ENCODE peak calls at places on chromosomes 3 and 15, in six cellular contexts. One of them, this sample, is unnamed.

GRCh38 chr3:23760871-23761373 is 44.8 kb upstream of the UBE2E1 start:
- DNase-seq in heart right ventricle: no peak
- DNase-seq in tibial artery: no peak
- DNase-seq in fibroblast of the aortic adventitia: no peak
- DNase-seq in WERI-Rb-1: no peak
- DNase-seq in cardiac fibroblast: no peak
- DNase-seq in this sample: no peak

GRCh38 chr15:69513450-69513849 is 60.8 kb downstream of the RPLP1 start:
- DNase-seq in heart right ventricle: no peak
- DNase-seq in tibial artery: no peak
- DNase-seq in fibroblast of the aortic adventitia: no peak
- DNase-seq in WERI-Rb-1: no peak
- DNase-seq in cardiac fibroblast: no peak
- DNase-seq in this sample: no peak

GRCh38 chr3:123818921-123819429 is 65.2 kb downstream of the MYLK start:
- DNase-seq in heart right ventricle: no peak
- DNase-seq in tibial artery: no peak
- DNase-seq in fibroblast of the aortic adventitia: peak; percentile 58
- DNase-seq in WERI-Rb-1: no peak
- DNase-seq in cardiac fibroblast: peak; percentile 73
- DNase-seq in this sample: peak; percentile 95

GRCh38 chr3:5136619-5137429 is 14.7 kb downstream of the ARL8B start:
- DNase-seq in heart right ventricle: no peak
- DNase-seq in tibial artery: no peak
- DNase-seq in fibroblast of the aortic adventitia: peak; percentile 35
- DNase-seq in WERI-Rb-1: no peak
- DNase-seq in cardiac fibroblast: peak; percentile 37
- DNase-seq in this sample: peak; percentile 88

GRCh38 chr15:78298983-78299301 is 467 bp downstream of the SKIC8 start:
- DNase-seq in heart right ventricle: no peak
- DNase-seq in tibial artery: no peak
- DNase-seq in fibroblast of the aortic adventitia: peak; percentile 38
- DNase-seq in WERI-Rb-1: no peak
- DNase-seq in cardiac fibroblast: peak; percentile 44
- DNase-seq in this sample: peak; percentile 13

GRCh38 chr3:167114619-167115018 is 265.5 kb downstream of the ZBBX start:
- DNase-seq in heart right ventricle: no peak
- DNase-seq in tibial artery: no peak
- DNase-seq in fibroblast of the aortic adventitia: no peak
- DNase-seq in WERI-Rb-1: no peak
- DNase-seq in cardiac fibroblast: no peak
- DNase-seq in this sample: no peak

GRCh38 chr3:100086401-100086800 is 27.9 kb downstream of the FILIP1L start:
- DNase-seq in heart right ventricle: no peak
- DNase-seq in tibial artery: no peak
- DNase-seq in fibroblast of the aortic adventitia: no peak
- DNase-seq in WERI-Rb-1: no peak
- DNase-seq in cardiac fibroblast: no peak
- DNase-seq in this sample: no peak

GRCh38 chr3:179410999-179411398 is 40.3 kb downstream of the GNB4 start:
- DNase-seq in heart right ventricle: no peak
- DNase-seq in tibial artery: no peak
- DNase-seq in fibroblast of the aortic adventitia: no peak
- DNase-seq in WERI-Rb-1: no peak
- DNase-seq in cardiac fibroblast: no peak
- DNase-seq in this sample: no peak

GRCh38 chr15:85646538-85647091 is 148.1 kb downstream of the KLHL25 start:
- DNase-seq in heart right ventricle: no peak
- DNase-seq in tibial artery: no peak
- DNase-seq in fibroblast of the aortic adventitia: no peak
- DNase-seq in WERI-Rb-1: no peak
- DNase-seq in cardiac fibroblast: peak; percentile 57
- DNase-seq in this sample: peak; percentile 28

GRCh38 chr3:172903642-172904041 is 153.1 kb downstream of the ECT2 start:
- DNase-seq in heart right ventricle: no peak
- DNase-seq in tibial artery: no peak
- DNase-seq in fibroblast of the aortic adventitia: no peak
- DNase-seq in WERI-Rb-1: no peak
- DNase-seq in cardiac fibroblast: no peak
- DNase-seq in this sample: no peak

GRCh38 chr3:42651248-42652091 is 2.0 kb upstream of the ZBTB47 start:
- DNase-seq in heart right ventricle: no peak
- DNase-seq in tibial artery: no peak
- DNase-seq in fibroblast of the aortic adventitia: peak; percentile 77
- DNase-seq in WERI-Rb-1: no peak
- DNase-seq in cardiac fibroblast: peak; percentile 81
- DNase-seq in this sample: peak; percentile 80

GRCh38 chr3:100548053-100548452 is 55.6 kb downstream of the TMEM45A start:
- DNase-seq in heart right ventricle: no peak
- DNase-seq in tibial artery: no peak
- DNase-seq in fibroblast of the aortic adventitia: no peak
- DNase-seq in WERI-Rb-1: no peak
- DNase-seq in cardiac fibroblast: no peak
- DNase-seq in this sample: peak; percentile 35

GRCh38 chr15:57690341-57690966 is 16.1 kb upstream of the POLR2M start:
- DNase-seq in heart right ventricle: no peak
- DNase-seq in tibial artery: no peak
- DNase-seq in fibroblast of the aortic adventitia: no peak
- DNase-seq in WERI-Rb-1: no peak
- DNase-seq in cardiac fibroblast: no peak
- DNase-seq in this sample: no peak

GRCh38 chr3:144264805-144265204 is 293.2 kb downstream of the DIPK2A start:
- DNase-seq in heart right ventricle: no peak
- DNase-seq in tibial artery: no peak
- DNase-seq in fibroblast of the aortic adventitia: no peak
- DNase-seq in WERI-Rb-1: no peak
- DNase-seq in cardiac fibroblast: no peak
- DNase-seq in this sample: no peak

GRCh38 chr15:47750030-47750739 is 32.9 kb downstream of the SEMA6D start:
- DNase-seq in heart right ventricle: no peak
- DNase-seq in tibial artery: no peak
- DNase-seq in fibroblast of the aortic adventitia: peak; percentile 56
- DNase-seq in WERI-Rb-1: no peak
- DNase-seq in cardiac fibroblast: peak; percentile 84
- DNase-seq in this sample: peak; percentile 88

GRCh38 chr3:126358816-126359181 is 1.6 kb upstream of the KLF15 start:
- DNase-seq in heart right ventricle: no peak
- DNase-seq in tibial artery: peak; percentile 20
- DNase-seq in fibroblast of the aortic adventitia: no peak
- DNase-seq in WERI-Rb-1: no peak
- DNase-seq in cardiac fibroblast: no peak
- DNase-seq in this sample: no peak

GRCh38 chr15:74234598-74234875 is 1.6 kb upstream of the CCDC33 start:
- DNase-seq in heart right ventricle: no peak
- DNase-seq in tibial artery: no peak
- DNase-seq in fibroblast of the aortic adventitia: no peak
- DNase-seq in WERI-Rb-1: no peak
- DNase-seq in cardiac fibroblast: no peak
- DNase-seq in this sample: no peak

GRCh38 chr3:4507010-4507596 is 14.0 kb downstream of the ITPR1 start:
- DNase-seq in heart right ventricle: no peak
- DNase-seq in tibial artery: no peak
- DNase-seq in fibroblast of the aortic adventitia: peak; percentile 24
- DNase-seq in WERI-Rb-1: no peak
- DNase-seq in cardiac fibroblast: peak; percentile 32
- DNase-seq in this sample: no peak

GRCh38 chr3:157958471-157958870 is 147.7 kb downstream of the SHOX2 start:
- DNase-seq in heart right ventricle: no peak
- DNase-seq in tibial artery: no peak
- DNase-seq in fibroblast of the aortic adventitia: no peak
- DNase-seq in WERI-Rb-1: peak; percentile 81
- DNase-seq in cardiac fibroblast: no peak
- DNase-seq in this sample: no peak

GRCh38 chr3:128804017-128804816 is 75.2 kb upstream of the ACAD9 start:
- DNase-seq in heart right ventricle: no peak
- DNase-seq in tibial artery: no peak
- DNase-seq in fibroblast of the aortic adventitia: peak; percentile 44
- DNase-seq in WERI-Rb-1: no peak
- DNase-seq in cardiac fibroblast: peak; percentile 41
- DNase-seq in this sample: no peak

GRCh38 chr15:58830556-58830955 is 59.5 kb downstream of the MINDY2 start:
- DNase-seq in heart right ventricle: no peak
- DNase-seq in tibial artery: no peak
- DNase-seq in fibroblast of the aortic adventitia: no peak
- DNase-seq in WERI-Rb-1: no peak
- DNase-seq in cardiac fibroblast: no peak
- DNase-seq in this sample: no peak

GRCh38 chr15:93210995-93211394 is 122.0 kb upstream of the RGMA start:
- DNase-seq in heart right ventricle: no peak
- DNase-seq in tibial artery: no peak
- DNase-seq in fibroblast of the aortic adventitia: no peak
- DNase-seq in WERI-Rb-1: no peak
- DNase-seq in cardiac fibroblast: no peak
- DNase-seq in this sample: peak; percentile 30

GRCh38 chr3:31185004-31185357 is 290.5 kb upstream of the GADL1 start:
- DNase-seq in heart right ventricle: no peak
- DNase-seq in tibial artery: no peak
- DNase-seq in fibroblast of the aortic adventitia: peak; percentile 64
- DNase-seq in WERI-Rb-1: peak; percentile 22
- DNase-seq in cardiac fibroblast: peak; percentile 71
- DNase-seq in this sample: no peak

GRCh38 chr3:12629560-12629959 is 34.4 kb downstream of the RAF1 start:
- DNase-seq in heart right ventricle: peak; percentile 44
- DNase-seq in tibial artery: peak; percentile 25
- DNase-seq in fibroblast of the aortic adventitia: peak; percentile 55
- DNase-seq in WERI-Rb-1: no peak
- DNase-seq in cardiac fibroblast: peak; percentile 20
- DNase-seq in this sample: no peak

GRCh38 chr3:179045719-179046402 is 25.7 kb downstream of the ZMAT3 start:
- DNase-seq in heart right ventricle: no peak
- DNase-seq in tibial artery: no peak
- DNase-seq in fibroblast of the aortic adventitia: no peak
- DNase-seq in WERI-Rb-1: no peak
- DNase-seq in cardiac fibroblast: no peak
- DNase-seq in this sample: no peak

GRCh38 chr3:132596816-132597433 is at the start of gene ACKR4:
- DNase-seq in heart right ventricle: no peak
- DNase-seq in tibial artery: no peak
- DNase-seq in fibroblast of the aortic adventitia: peak; percentile 55
- DNase-seq in WERI-Rb-1: no peak
- DNase-seq in cardiac fibroblast: no peak
- DNase-seq in this sample: no peak

GRCh38 chr3:85801955-85802354 is 843.2 kb downstream of the CADM2 start:
- DNase-seq in heart right ventricle: no peak
- DNase-seq in tibial artery: no peak
- DNase-seq in fibroblast of the aortic adventitia: no peak
- DNase-seq in WERI-Rb-1: peak; percentile 35
- DNase-seq in cardiac fibroblast: no peak
- DNase-seq in this sample: peak; percentile 49

GRCh38 chr15:66768984-66769383 is 66.9 kb downstream of the SMAD6 start:
- DNase-seq in heart right ventricle: no peak
- DNase-seq in tibial artery: no peak
- DNase-seq in fibroblast of the aortic adventitia: no peak
- DNase-seq in WERI-Rb-1: no peak
- DNase-seq in cardiac fibroblast: no peak
- DNase-seq in this sample: no peak
- TF ChIP-seq CTCF in heart right ventricle: no peak
- TF ChIP-seq CTCF in tibial artery: no peak
- TF ChIP-seq CTCF in fibroblast of the aortic adventitia: no peak
- TF ChIP-seq CTCF in WERI-Rb-1: no peak
- TF ChIP-seq CTCF in cardiac fibroblast: no peak
- TF ChIP-seq CTCF in this sample: no peak

DNA sequence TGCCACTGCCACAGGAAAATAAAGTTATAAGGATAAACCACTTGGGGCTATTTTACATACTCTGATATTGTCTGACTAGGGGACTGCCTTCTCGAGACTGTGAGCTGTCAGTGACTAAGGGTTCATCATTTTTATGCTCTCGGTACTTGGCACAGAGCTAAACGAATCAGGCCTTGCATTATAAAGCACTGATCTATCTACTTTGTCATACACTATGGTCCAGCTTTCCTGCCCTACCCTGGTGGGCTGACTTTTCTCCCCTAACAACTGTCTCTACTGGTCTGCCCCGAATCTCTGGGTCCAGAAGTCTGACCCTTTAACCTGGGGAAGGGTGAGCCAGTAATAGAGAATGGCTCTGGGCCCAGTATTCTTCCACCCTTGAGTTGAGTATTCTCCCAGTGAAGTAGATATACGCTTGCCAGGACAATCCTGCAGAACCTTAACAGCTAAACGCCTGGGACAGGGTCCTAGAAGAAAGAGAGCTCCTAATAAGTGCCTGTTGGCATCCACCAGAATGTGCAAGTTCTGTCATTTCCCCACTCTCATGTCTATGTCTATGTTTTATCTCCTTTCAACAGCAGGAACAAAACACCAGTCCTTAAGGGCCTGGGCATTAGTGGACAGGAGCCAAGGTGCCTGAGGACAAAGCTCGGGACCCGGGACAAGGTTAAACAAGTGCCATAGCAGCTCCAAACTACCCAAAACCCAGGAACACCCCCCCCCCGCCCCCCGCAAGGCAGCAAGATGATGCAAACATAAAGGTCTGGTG is 1.3 kb downstream of the LARP6 start:
- DNase-seq in heart right ventricle: no peak
- DNase-seq in tibial artery: no peak
- DNase-seq in fibroblast of the aortic adventitia: peak; percentile 68
- DNase-seq in WERI-Rb-1: no peak
- DNase-seq in cardiac fibroblast: peak; percentile 79
- DNase-seq in this sample: peak; percentile 88
- H3K4me3 ChIP-seq in heart right ventricle: peak overlapping the region; percentile 85
- H3K4me3 ChIP-seq in tibial artery: peak overlapping the region; percentile 78
- H3K4me3 ChIP-seq in fibroblast of the aortic adventitia: peak overlapping the region; percentile 96
- H3K4me3 ChIP-seq in WERI-Rb-1: no peak overlapping the region
- H3K4me3 ChIP-seq in cardiac fibroblast: peak overlapping the region; percentile 72
- H3K4me3 ChIP-seq in this sample: peak overlapping the region; percentile 75

GRCh38 chr3:187739561-187740445 is 5.5 kb downstream of the BCL6 start:
- DNase-seq in heart right ventricle: peak; percentile 83
- DNase-seq in tibial artery: peak; percentile 90
- DNase-seq in fibroblast of the aortic adventitia: peak; percentile 99
- DNase-seq in WERI-Rb-1: peak; percentile 65
- DNase-seq in cardiac fibroblast: peak; percentile 92
- DNase-seq in this sample: peak; percentile 55

GRCh38 chr3:187740446-187741399 is 4.5 kb downstream of the BCL6 start:
- DNase-seq in heart right ventricle: peak; percentile 79
- DNase-seq in tibial artery: peak; percentile 74
- DNase-seq in fibroblast of the aortic adventitia: peak; percentile 92
- DNase-seq in WERI-Rb-1: peak; percentile 48
- DNase-seq in cardiac fibroblast: peak; percentile 75
- DNase-seq in this sample: peak; percentile 31

GRCh38 chr3:187743195-187744141 is 1.8 kb downstream of the BCL6 start:
- DNase-seq in heart right ventricle: peak; percentile 60
- DNase-seq in tibial artery: peak; percentile 76
- DNase-seq in fibroblast of the aortic adventitia: peak; percentile 64
- DNase-seq in WERI-Rb-1: peak; percentile 18
- DNase-seq in cardiac fibroblast: peak; percentile 74
- DNase-seq in this sample: no peak

GRCh38 chr3:187742351-187743171 is 2.7 kb downstream of the BCL6 start:
- DNase-seq in heart right ventricle: no peak
- DNase-seq in tibial artery: no peak
- DNase-seq in fibroblast of the aortic adventitia: peak; percentile 82
- DNase-seq in WERI-Rb-1: no peak
- DNase-seq in cardiac fibroblast: peak; percentile 49
- DNase-seq in this sample: no peak

GRCh38 chr3:187741403-187742350 is 3.6 kb downstream of the BCL6 start:
- DNase-seq in heart right ventricle: peak; percentile 76
- DNase-seq in tibial artery: peak; percentile 69
- DNase-seq in fibroblast of the aortic adventitia: peak; percentile 88
- DNase-seq in WERI-Rb-1: peak; percentile 55
- DNase-seq in cardiac fibroblast: peak; percentile 91
- DNase-seq in this sample: peak; percentile 69
- TF ChIP-seq CTCF in heart right ventricle: peak; percentile 87
- TF ChIP-seq CTCF in tibial artery: peak; percentile 83
- TF ChIP-seq CTCF in fibroblast of the aortic adventitia: peak; percentile 82
- TF ChIP-seq CTCF in WERI-Rb-1: peak; percentile 56
- TF ChIP-seq CTCF in cardiac fibroblast: peak; percentile 82
- TF ChIP-seq CTCF in this sample: peak; percentile 62

GRCh38 chr15:65305144-65305758 is 774 bp downstream of the RNU5B-1 start:
- DNase-seq in heart right ventricle: no peak
- DNase-seq in tibial artery: no peak
- DNase-seq in fibroblast of the aortic adventitia: no peak
- DNase-seq in WERI-Rb-1: peak; percentile 30
- DNase-seq in cardiac fibroblast: no peak
- DNase-seq in this sample: no peak
- H3K4me3 ChIP-seq in heart right ventricle: no peak overlapping the region
- H3K4me3 ChIP-seq in tibial artery: peak overlapping the region; percentile 56
- H3K4me3 ChIP-seq in fibroblast of the aortic adventitia: peak overlapping the region; percentile 11
- H3K4me3 ChIP-seq in WERI-Rb-1: peak overlapping the region; percentile 15
- H3K4me3 ChIP-seq in cardiac fibroblast: no peak overlapping the region
- H3K4me3 ChIP-seq in this sample: peak overlapping the region; percentile 4

This sample was measured in bronchial epithelial cell.